ENCODE peak calls at places on chromosomes 5 and 9, in five cellular contexts. G, J, I, P and F are unnamed samples.

GRCh38 chr9:117188394-117188793 is 226.5 kb downstream of the ASTN2 start:
- DNase-seq in J (no peak), P (no peak), I (no peak), G (no peak), F (no peak)

GRCh38 chr5:107218457-107219193 is 452.1 kb downstream of the EFNA5 start:
- DNase-seq in J (no peak), G (no peak), I (no peak), P (peak), F (no peak)

GRCh38 chr5:98771389-98772109 is 1.9 kb upstream of the RGMB start:
- DNase-seq in J (peak), I (peak), P (peak), G (peak), F (peak)

GRCh38 chr9:92947268-92948031 is at the start of gene FGD3:
- DNase-seq in J (no peak), P (no peak), I (peak), G (no peak), F (no peak)

GRCh38 chr5:180596115-180596667 is 4.9 kb upstream of the SCGB3A1 start:
- DNase-seq in G (no peak), J (no peak), I (no peak), P (no peak), F (no peak)

GRCh38 chr5:35201291-35201690 is 29.0 kb downstream of the PRLR start:
- DNase-seq in J (no peak), G (no peak), P (no peak), I (no peak), F (no peak)

GRCh38 chr9:131227112-131228058 is 48.9 kb downstream of the FAM78A start:
- DNase-seq in I (no peak), J (peak), G (no peak), P (no peak), F (no peak)

GRCh38 chr9:135708164-135708563 is 6.2 kb downstream of the KCNT1 start:
- DNase-seq in I (no peak), J (no peak), P (no peak), G (no peak), F (no peak)

GRCh38 chr9:17725399-17726010 is 146.6 kb downstream of the SH3GL2 start:
- DNase-seq in G (no peak), J (no peak), P (no peak), I (no peak), F (no peak)

GRCh38 chr5:40475546-40475945 is 204.2 kb upstream of the PTGER4 start:
- DNase-seq in G (no peak), I (no peak), J (no peak), P (no peak), F (no peak)

GRCh38 chr9:5549671-5550650 is 39.6 kb downstream of the PDCD1LG2 start:
- DNase-seq in P (peak), J (no peak), I (no peak), G (no peak), F (no peak)